ENCODE peak calls at places on chromosomes 2 and 18, in seven cellular contexts. K is trophoblast cell, L is neuronal stem cell, C is H9, H is mesendoderm, O is mesenchymal stem cell, V is H1. J is an unnamed sample.

GRCh38 chr18:43129946-43130523 is 14.6 kb upstream of the RIT2 start:
- DNase-seq in K (no peak), L (no peak), C (no peak), H (no peak), O (peak), V (no peak), J (no peak)

GRCh38 chr2:81234711-81235110 is 930.2 kb upstream of the LRRTM1 start:
- DNase-seq in K (no peak), L (no peak), C (no peak), H (no peak), O (no peak), V (no peak), J (no peak)

GRCh38 chr2:240142859-240143258 is 2.4 kb upstream of the OTOS start:
- DNase-seq in K (no peak), L (no peak), C (no peak), H (no peak), O (no peak), V (no peak), J (no peak)

GRCh38 chr2:138395565-138396306 is 105.8 kb upstream of the SPOPL start:
- DNase-seq in K (no peak), L (no peak), C (no peak), H (no peak), O (peak), V (no peak), J (peak)

GRCh38 chr2:43592443-43592842 is 3.4 kb downstream of the THADA start:
- DNase-seq in K (no peak), L (no peak), C (no peak), H (no peak), O (no peak), V (no peak), J (no peak)

GRCh38 chr2:27041708-27042107 is 8.9 kb downstream of the TMEM214 start:
- DNase-seq in K (no peak), L (no peak), C (no peak), H (no peak), O (no peak), V (no peak), J (no peak)

GRCh38 chr2:108922141-108922915 is 66.7 kb downstream of the EDAR start:
- DNase-seq in K (peak), L (no peak), C (peak), H (peak), O (no peak), V (no peak), J (peak)

GRCh38 chr18:73933666-73934065 is 214.0 kb downstream of the FBXO15 start:
- DNase-seq in K (no peak), L (no peak), C (no peak), H (no peak), O (no peak), V (no peak), J (no peak)

GRCh38 chr18:48762022-48762421 is 188.7 kb downstream of the SMAD7 start:
- DNase-seq in K (no peak), L (no peak), C (no peak), H (no peak), O (no peak), V (no peak), J (no peak)

GRCh38 chr2:71592181-71592711 is 138.9 kb downstream of the DYSF start:
- DNase-seq in K (no peak), L (no peak), C (peak), H (no peak), O (no peak), V (no peak), J (no peak)

GRCh38 chr2:16660039-16660619 is 5.5 kb downstream of the CYRIA start:
- DNase-seq in K (no peak), L (no peak), C (no peak), H (no peak), O (no peak), V (no peak), J (no peak)

GRCh38 chr2:216710531-216711282 is 15.4 kb upstream of the IGFBP5 start:
- DNase-seq in K (no peak), L (no peak), C (no peak), H (no peak), O (peak), V (no peak), J (peak)

GRCh38 chr2:239554761-239555565 is 154.1 kb upstream of the HDAC4 start:
- DNase-seq in K (no peak), L (no peak), C (no peak), H (no peak), O (no peak), V (no peak), J (no peak)

GRCh38 chr2:106624787-106625369 is 137.7 kb downstream of the CD8B2 start:
- DNase-seq in K (peak), L (no peak), C (no peak), H (no peak), O (no peak), V (no peak), J (no peak)

GRCh38 chr2:2325538-2325937 is 5.5 kb downstream of the MYT1L start:
- DNase-seq in K (no peak), L (no peak), C (no peak), H (no peak), O (no peak), V (no peak), J (no peak)

GRCh38 chr18:78429127-78430108 is 550.2 kb upstream of the SALL3 start:
- DNase-seq in K (no peak), L (no peak), C (peak), H (no peak), O (no peak), V (no peak), J (no peak)

GRCh38 chr2:10329880-10330699 is 27.4 kb downstream of the HPCAL1 start:
- DNase-seq in K (peak), L (no peak), C (no peak), H (peak), O (peak), V (no peak), J (peak)

GRCh38 chr2:10329584-10329879 is 26.8 kb downstream of the HPCAL1 start:
- DNase-seq in K (no peak), L (no peak), C (no peak), H (no peak), O (no peak), V (no peak), J (no peak)

GRCh38 chr2:10331702-10332401 is 29.1 kb downstream of the HPCAL1 start:
- DNase-seq in K (peak), L (no peak), C (no peak), H (no peak), O (no peak), V (no peak), J (no peak)

GRCh38 chr2:10331033-10331701 is 28.5 kb downstream of the HPCAL1 start:
- DNase-seq in K (peak), L (no peak), C (peak), H (peak), O (peak), V (no peak), J (no peak)

GRCh38 chr2:10330700-10331032 is 28.0 kb downstream of the HPCAL1 start:
- DNase-seq in K (no peak), L (no peak), C (no peak), H (no peak), O (no peak), V (no peak), J (no peak)
- H2AK5ac ChIP-seq in K (peak), L (peak), C (no peak), H (no peak), O (peak), V (no peak), J (peak)

GRCh38 chr2:218145124-218145523 is 19.3 kb downstream of the CXCR2 start:
- DNase-seq in K (no peak), L (no peak), C (no peak), H (no peak), O (peak), V (no peak), J (no peak)
- H2AK5ac ChIP-seq in K (no peak), L (no peak), C (no peak), H (no peak), O (no peak), V (no peak), J (no peak)

GRCh38 chr2:64025741-64026140 is 6.5 kb upstream of the VPS54 start:
- DNase-seq in K (no peak), L (no peak), C (no peak), H (no peak), O (no peak), V (no peak), J (no peak)

GRCh38 chr2:64019975-64020281 is 700 bp upstream of the VPS54 start:
- DNase-seq in K (peak), L (no peak), C (no peak), H (no peak), O (no peak), V (no peak), J (no peak)

GRCh38 chr2:64021578-64021977 is 2.4 kb upstream of the VPS54 start:
- DNase-seq in K (peak), L (no peak), C (no peak), H (no peak), O (peak), V (no peak), J (peak)

GRCh38 chr2:64024259-64024949 is 5.2 kb upstream of the VPS54 start:
- DNase-seq in K (no peak), L (no peak), C (no peak), H (no peak), O (no peak), V (no peak), J (no peak)

GRCh38 chr2:64023485-64024258 is 4.4 kb upstream of the VPS54 start:
- DNase-seq in K (no peak), L (no peak), C (peak), H (peak), O (no peak), V (no peak), J (no peak)
- H2AK5ac ChIP-seq in K (no peak), L (no peak), C (no peak), H (no peak), O (no peak), V (no peak), J (no peak)

GRCh38 chr2:204692790-204693189 is 147.5 kb downstream of the PARD3B start:
- DNase-seq in K (no peak), L (no peak), C (no peak), H (peak), O (no peak), V (no peak), J (no peak)
- H2AK5ac ChIP-seq in K (no peak), L (no peak), C (no peak), H (no peak), O (no peak), V (no peak), J (no peak)

DNA sequence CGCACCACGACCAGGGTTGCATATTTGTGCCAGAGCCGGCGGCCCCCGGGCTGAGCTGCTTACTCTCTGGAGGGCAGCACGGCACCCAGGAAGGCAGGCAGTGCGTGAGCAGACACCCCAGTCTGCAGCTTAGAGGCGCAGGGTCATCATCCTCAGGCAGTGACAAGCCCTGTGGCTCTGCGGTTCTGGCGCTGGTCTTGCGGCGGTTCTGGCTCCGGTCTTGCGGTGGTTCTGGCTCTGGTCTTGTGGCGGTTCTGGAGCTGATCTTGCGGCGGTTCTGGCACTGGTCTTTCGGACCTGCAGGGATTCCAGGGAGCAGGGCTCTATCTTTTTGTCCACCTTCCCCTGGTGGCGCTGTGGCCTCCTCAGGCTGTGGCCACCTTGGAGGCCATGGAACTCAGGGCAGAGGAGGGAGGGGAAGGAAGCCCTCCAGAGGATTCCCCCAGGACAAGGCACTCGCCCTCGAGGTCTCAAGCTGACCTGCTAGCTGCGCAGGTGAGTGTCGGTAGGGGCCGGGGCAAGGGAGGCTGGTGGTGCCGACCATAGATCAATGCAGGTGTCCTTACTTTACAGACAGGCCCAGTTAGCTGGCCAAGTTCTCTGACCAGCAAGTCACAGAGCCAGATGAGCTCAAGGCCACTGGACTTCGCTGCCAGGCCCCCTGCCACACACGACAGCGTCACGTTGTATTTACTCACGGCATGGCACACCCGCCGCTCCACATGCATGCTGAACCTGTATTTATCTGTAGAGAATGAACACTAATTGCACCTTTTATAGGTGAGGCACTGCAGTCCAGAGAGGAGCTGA is 14.9 kb downstream of the ESPNL start:
- DNase-seq in K (no peak), L (no peak), C (no peak), H (no peak), O (no peak), V (no peak), J (no peak)
- H2AK5ac ChIP-seq in K (no peak), L (no peak), C (no peak), H (no peak), O (no peak), V (no peak), J (no peak)

DNA sequence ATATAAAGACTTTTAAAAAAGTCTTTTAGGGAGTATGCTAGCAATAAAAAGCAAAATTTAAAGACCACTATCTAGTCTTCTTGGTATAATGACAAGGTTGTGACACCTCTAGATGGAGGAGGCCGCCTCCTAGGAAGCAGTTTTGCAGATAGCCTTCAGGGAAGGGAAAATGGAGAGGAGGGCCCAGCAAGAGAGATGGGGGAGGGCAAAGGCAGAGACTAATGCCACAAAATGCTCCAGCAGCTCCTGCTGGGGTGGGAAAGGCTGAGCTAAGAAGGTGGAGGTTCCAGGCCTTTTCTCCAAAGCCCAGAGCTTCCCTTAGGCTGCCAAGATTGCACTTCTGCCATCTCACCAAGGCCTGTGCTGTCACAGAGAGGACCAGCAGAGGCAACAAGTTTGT is 153.9 kb upstream of the THSD7B start:
- DNase-seq in K (no peak), L (no peak), C (no peak), H (peak), O (no peak), V (no peak), J (no peak)
- H2AK5ac ChIP-seq in K (no peak), L (no peak), C (no peak), H (no peak), O (no peak), V (no peak), J (no peak)

GRCh38 chr18:28124239-28125029 is 52.5 kb downstream of the CDH2 start:
- DNase-seq in K (no peak), L (no peak), C (no peak), H (no peak), O (no peak), V (no peak), J (no peak)
- H2AK5ac ChIP-seq in K (no peak), L (no peak), C (no peak), H (no peak), O (no peak), V (no peak), J (peak)

DNA sequence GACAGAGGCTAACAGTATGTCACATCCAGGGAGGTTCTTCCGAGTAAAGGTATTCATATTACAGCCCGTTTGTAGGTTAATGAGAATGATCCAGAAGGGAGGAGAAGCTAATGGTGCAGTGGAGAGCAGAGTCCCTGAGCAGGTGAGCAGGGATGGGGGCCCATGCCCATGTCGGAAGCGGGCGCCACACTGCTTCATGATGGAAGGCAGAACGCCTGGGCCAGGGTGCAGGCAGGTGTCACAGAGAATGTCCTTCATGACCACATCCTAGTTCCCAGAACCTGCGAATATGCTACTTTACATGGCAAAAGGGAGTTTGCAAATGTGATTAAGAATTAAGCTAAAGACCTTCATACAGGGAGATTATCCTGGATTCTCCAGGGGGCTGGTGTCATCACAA is 4.0 kb downstream of the HES6 start:
- DNase-seq in K (no peak), L (no peak), C (no peak), H (no peak), O (no peak), V (no peak), J (no peak)
- H2AK5ac ChIP-seq in K (no peak), L (no peak), C (no peak), H (no peak), O (no peak), V (no peak), J (peak)

GRCh38 chr2:145324748-145325147 is 804.8 kb upstream of the ZEB2 start:
- DNase-seq in K (no peak), L (no peak), C (no peak), H (no peak), O (no peak), V (no peak), J (no peak)

GRCh38 chr2:145325485-145325884 is 805.6 kb upstream of the ZEB2 start:
- DNase-seq in K (no peak), L (no peak), C (no peak), H (no peak), O (no peak), V (no peak), J (no peak)

GRCh38 chr2:145332210-145332609 is 812.3 kb upstream of the ZEB2 start:
- DNase-seq in K (no peak), L (no peak), C (no peak), H (no peak), O (no peak), V (no peak), J (no peak)

DNA sequence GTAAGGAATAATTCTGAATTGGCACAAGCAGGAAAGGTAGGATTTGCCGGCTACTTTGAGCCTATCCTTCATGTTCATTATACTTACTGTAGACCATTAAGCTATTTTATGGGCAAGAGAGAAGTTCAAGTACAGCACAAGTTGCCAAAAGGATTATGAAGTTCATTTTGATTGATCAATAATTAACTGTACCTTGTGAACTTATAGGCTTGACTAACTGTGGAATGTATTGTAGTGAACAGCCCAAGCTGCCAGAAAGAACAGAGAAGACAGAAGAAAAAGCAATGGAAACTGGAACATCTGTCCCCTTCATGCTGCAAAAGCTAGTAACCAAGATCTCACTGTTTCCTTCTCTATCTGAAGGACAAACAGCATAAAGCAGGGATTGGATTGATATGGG is 810.1 kb upstream of the ZEB2 start:
- DNase-seq in K (no peak), L (no peak), C (no peak), H (no peak), O (no peak), V (no peak), J (no peak)
- H2AK5ac ChIP-seq in K (no peak), L (no peak), C (no peak), H (no peak), O (no peak), V (no peak), J (no peak)

GRCh38 chr2:68110102-68110501 is 47.3 kb upstream of the C1D start:
- DNase-seq in K (no peak), L (no peak), C (no peak), H (no peak), O (no peak), V (no peak), J (no peak)
- H2AK5ac ChIP-seq in K (no peak), L (no peak), C (no peak), H (no peak), O (no peak), V (no peak), J (no peak)

J was measured in IMR-90.